ENCODE peak calls at places on chromosome 9, in ten cellular contexts. One of them, this sample, is unnamed.

GRCh38 chr9:85223506-85224108 is 518.1 kb downstream of the AGTPBP1 start:
- DNase-seq in colonic mucosa: no peak
- DNase-seq in lower lobe of right lung: no peak
- DNase-seq in stomach: no peak
- DNase-seq in CD8-positive, alpha-beta T cell: no peak
- DNase-seq in cardiac muscle cell: no peak
- DNase-seq in brain microvascular endothelial cell: no peak
- DNase-seq in GM23338: no peak
- DNase-seq in left ventricle myocardium inferior: no peak
- DNase-seq in heart left ventricle: no peak
- DNase-seq in this sample: no peak

GRCh38 chr9:82957526-82958379 is 105.2 kb downstream of the RASEF start:
- DNase-seq in CD8-positive, alpha-beta T cell: no peak
- DNase-seq in GM23338: no peak
- DNase-seq in colonic mucosa: no peak
- DNase-seq in heart left ventricle: no peak
- DNase-seq in cardiac muscle cell: no peak
- DNase-seq in stomach: no peak
- DNase-seq in left ventricle myocardium inferior: no peak
- DNase-seq in brain microvascular endothelial cell: no peak
- DNase-seq in lower lobe of right lung: no peak
- DNase-seq in this sample: no peak

GRCh38 chr9:134040176-134040565 is 14.9 kb downstream of the BRD3OS start:
- DNase-seq in lower lobe of right lung: no peak
- DNase-seq in GM23338: no peak
- DNase-seq in stomach: no peak
- DNase-seq in colonic mucosa: no peak
- DNase-seq in brain microvascular endothelial cell: no peak
- DNase-seq in heart left ventricle: no peak
- DNase-seq in cardiac muscle cell: no peak
- DNase-seq in CD8-positive, alpha-beta T cell: no peak
- DNase-seq in left ventricle myocardium inferior: no peak
- DNase-seq in this sample: no peak

GRCh38 chr9:134995792-134996120 is 78.0 kb upstream of the FCN1 start:
- DNase-seq in left ventricle myocardium inferior: no peak
- DNase-seq in cardiac muscle cell: no peak
- DNase-seq in stomach: no peak
- DNase-seq in GM23338: no peak
- DNase-seq in CD8-positive, alpha-beta T cell: no peak
- DNase-seq in colonic mucosa: no peak
- DNase-seq in heart left ventricle: no peak
- DNase-seq in lower lobe of right lung: no peak
- DNase-seq in brain microvascular endothelial cell: no peak
- DNase-seq in this sample: no peak

GRCh38 chr9:87898151-87898550 is 15.5 kb downstream of the SPATA31E1 start:
- DNase-seq in colonic mucosa: no peak
- DNase-seq in CD8-positive, alpha-beta T cell: no peak
- DNase-seq in lower lobe of right lung: no peak
- DNase-seq in cardiac muscle cell: no peak
- DNase-seq in GM23338: no peak
- DNase-seq in heart left ventricle: no peak
- DNase-seq in brain microvascular endothelial cell: no peak
- DNase-seq in left ventricle myocardium inferior: no peak
- DNase-seq in stomach: no peak
- DNase-seq in this sample: no peak

GRCh38 chr9:131697097-131697496 is 42.8 kb downstream of the RAPGEF1 start:
- DNase-seq in lower lobe of right lung: no peak
- DNase-seq in GM23338: peak
- DNase-seq in cardiac muscle cell: peak
- DNase-seq in stomach: peak
- DNase-seq in brain microvascular endothelial cell: no peak
- DNase-seq in colonic mucosa: no peak
- DNase-seq in CD8-positive, alpha-beta T cell: no peak
- DNase-seq in left ventricle myocardium inferior: peak
- DNase-seq in heart left ventricle: peak
- DNase-seq in this sample: peak

GRCh38 chr9:2338770-2339169 is 282.8 kb upstream of the VLDLR start:
- DNase-seq in GM23338: no peak
- DNase-seq in colonic mucosa: no peak
- DNase-seq in CD8-positive, alpha-beta T cell: no peak
- DNase-seq in stomach: no peak
- DNase-seq in lower lobe of right lung: no peak
- DNase-seq in heart left ventricle: no peak
- DNase-seq in left ventricle myocardium inferior: no peak
- DNase-seq in brain microvascular endothelial cell: no peak
- DNase-seq in cardiac muscle cell: no peak
- DNase-seq in this sample: no peak

GRCh38 chr9:75930766-75931311 is 40.4 kb downstream of the PCSK5 start:
- DNase-seq in colonic mucosa: no peak
- DNase-seq in heart left ventricle: no peak
- DNase-seq in cardiac muscle cell: peak
- DNase-seq in GM23338: no peak
- DNase-seq in CD8-positive, alpha-beta T cell: no peak
- DNase-seq in stomach: no peak
- DNase-seq in left ventricle myocardium inferior: no peak
- DNase-seq in lower lobe of right lung: peak
- DNase-seq in brain microvascular endothelial cell: no peak
- DNase-seq in this sample: no peak

GRCh38 chr9:17018540-17019196 is 116.2 kb upstream of the CNTLN start:
- DNase-seq in brain microvascular endothelial cell: no peak
- DNase-seq in CD8-positive, alpha-beta T cell: no peak
- DNase-seq in stomach: no peak
- DNase-seq in lower lobe of right lung: no peak
- DNase-seq in left ventricle myocardium inferior: no peak
- DNase-seq in GM23338: no peak
- DNase-seq in cardiac muscle cell: no peak
- DNase-seq in heart left ventricle: no peak
- DNase-seq in colonic mucosa: no peak
- DNase-seq in this sample: no peak

GRCh38 chr9:106420511-106420944 is 442.4 kb upstream of the ZNF462 start:
- DNase-seq in lower lobe of right lung: no peak
- DNase-seq in stomach: no peak
- DNase-seq in CD8-positive, alpha-beta T cell: no peak
- DNase-seq in cardiac muscle cell: peak
- DNase-seq in heart left ventricle: no peak
- DNase-seq in GM23338: no peak
- DNase-seq in colonic mucosa: no peak
- DNase-seq in brain microvascular endothelial cell: peak
- DNase-seq in left ventricle myocardium inferior: no peak
- DNase-seq in this sample: no peak

GRCh38 chr9:6628714-6629113 is 16.8 kb downstream of the GLDC start:
- DNase-seq in colonic mucosa: no peak
- DNase-seq in heart left ventricle: no peak
- DNase-seq in GM23338: no peak
- DNase-seq in brain microvascular endothelial cell: no peak
- DNase-seq in CD8-positive, alpha-beta T cell: no peak
- DNase-seq in stomach: no peak
- DNase-seq in cardiac muscle cell: no peak
- DNase-seq in left ventricle myocardium inferior: no peak
- DNase-seq in lower lobe of right lung: no peak
- DNase-seq in this sample: no peak

GRCh38 chr9:134681061-134681661 is 39.6 kb downstream of the COL5A1 start:
- DNase-seq in GM23338: no peak
- DNase-seq in CD8-positive, alpha-beta T cell: no peak
- DNase-seq in heart left ventricle: no peak
- DNase-seq in cardiac muscle cell: no peak
- DNase-seq in colonic mucosa: no peak
- DNase-seq in stomach: no peak
- DNase-seq in lower lobe of right lung: no peak
- DNase-seq in brain microvascular endothelial cell: peak
- DNase-seq in left ventricle myocardium inferior: no peak
- DNase-seq in this sample: no peak

DNA sequence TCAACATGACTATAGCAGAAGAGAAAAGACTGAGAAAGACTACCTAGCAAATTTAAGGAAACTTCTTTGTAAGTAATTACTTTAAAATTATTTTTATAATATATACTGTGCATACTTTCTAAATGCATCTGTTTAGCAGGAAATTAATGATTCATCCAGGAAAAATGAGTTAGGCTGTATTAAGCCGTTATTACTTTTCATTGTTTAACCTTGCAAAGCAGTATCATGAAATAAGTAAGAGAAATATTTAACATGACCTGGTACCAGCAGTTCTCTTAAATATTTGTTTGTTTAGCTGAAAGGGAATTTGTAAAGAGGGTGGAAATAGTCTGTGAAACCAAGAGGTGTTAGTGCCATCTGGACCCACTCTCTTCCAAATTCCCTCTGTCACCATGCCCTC is 175.0 kb downstream of the GNAQ start:
- DNase-seq in lower lobe of right lung: no peak
- DNase-seq in cardiac muscle cell: no peak
- DNase-seq in brain microvascular endothelial cell: no peak
- DNase-seq in left ventricle myocardium inferior: no peak
- DNase-seq in heart left ventricle: no peak
- DNase-seq in colonic mucosa: no peak
- DNase-seq in GM23338: no peak
- DNase-seq in CD8-positive, alpha-beta T cell: no peak
- DNase-seq in stomach: no peak
- DNase-seq in this sample: no peak
- H3K27ac ChIP-seq in lower lobe of right lung: no peak
- H3K27ac ChIP-seq in cardiac muscle cell: peak
- H3K27ac ChIP-seq in brain microvascular endothelial cell: no peak
- H3K27ac ChIP-seq in left ventricle myocardium inferior: no peak
- H3K27ac ChIP-seq in heart left ventricle: no peak
- H3K27ac ChIP-seq in colonic mucosa: no peak
- H3K27ac ChIP-seq in GM23338: no peak
- H3K27ac ChIP-seq in CD8-positive, alpha-beta T cell: no peak
- H3K27ac ChIP-seq in stomach: no peak
- H3K27ac ChIP-seq in this sample: no peak

DNA sequence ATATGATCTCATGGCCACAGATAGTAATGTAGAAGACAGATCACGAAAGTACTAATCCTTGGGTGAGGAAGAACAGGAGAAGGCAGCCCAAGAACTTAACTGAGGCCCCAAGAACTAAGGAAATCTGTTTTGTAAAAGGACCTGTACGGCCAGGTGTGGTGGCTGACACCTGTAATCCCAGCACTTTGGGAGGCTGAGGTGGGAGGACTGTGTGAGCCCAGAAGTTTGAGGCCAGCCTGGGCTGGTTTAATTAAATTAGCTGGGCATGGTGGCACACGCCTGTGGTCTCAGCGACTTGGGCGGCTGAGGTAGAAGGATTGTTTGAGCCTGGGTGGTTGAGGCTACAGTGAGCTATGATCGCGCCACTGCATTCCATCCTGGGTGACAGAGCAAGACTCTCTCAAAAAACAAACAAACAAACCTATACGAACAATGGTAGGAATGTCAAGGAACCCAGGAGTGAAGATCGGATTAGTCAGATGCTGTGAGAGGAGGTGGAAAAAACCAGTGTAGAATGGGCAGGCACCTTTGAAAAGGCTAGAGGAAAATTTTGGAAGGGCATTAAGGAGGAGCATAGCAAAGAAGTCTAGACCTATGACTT is 283.8 kb upstream of the DMRT1 start:
- DNase-seq in cardiac muscle cell: no peak
- DNase-seq in colonic mucosa: no peak
- DNase-seq in heart left ventricle: no peak
- DNase-seq in lower lobe of right lung: no peak
- DNase-seq in brain microvascular endothelial cell: no peak
- DNase-seq in left ventricle myocardium inferior: no peak
- DNase-seq in GM23338: peak
- DNase-seq in CD8-positive, alpha-beta T cell: no peak
- DNase-seq in stomach: no peak
- DNase-seq in this sample: no peak
- H3K27ac ChIP-seq in cardiac muscle cell: no peak
- H3K27ac ChIP-seq in colonic mucosa: no peak
- H3K27ac ChIP-seq in heart left ventricle: no peak
- H3K27ac ChIP-seq in lower lobe of right lung: no peak
- H3K27ac ChIP-seq in brain microvascular endothelial cell: no peak
- H3K27ac ChIP-seq in left ventricle myocardium inferior: no peak
- H3K27ac ChIP-seq in GM23338: no peak
- H3K27ac ChIP-seq in CD8-positive, alpha-beta T cell: no peak
- H3K27ac ChIP-seq in stomach: no peak
- H3K27ac ChIP-seq in this sample: no peak

GRCh38 chr9:136808075-136808780 is 480 bp downstream of the RABL6 start:
- DNase-seq in lower lobe of right lung: peak
- DNase-seq in CD8-positive, alpha-beta T cell: peak
- DNase-seq in stomach: peak
- DNase-seq in heart left ventricle: no peak
- DNase-seq in brain microvascular endothelial cell: no peak
- DNase-seq in cardiac muscle cell: peak
- DNase-seq in GM23338: no peak
- DNase-seq in colonic mucosa: peak
- DNase-seq in left ventricle myocardium inferior: peak
- DNase-seq in this sample: no peak
- H3K27ac ChIP-seq in lower lobe of right lung: peak
- H3K27ac ChIP-seq in CD8-positive, alpha-beta T cell: peak
- H3K27ac ChIP-seq in stomach: peak
- H3K27ac ChIP-seq in heart left ventricle: peak
- H3K27ac ChIP-seq in brain microvascular endothelial cell: peak
- H3K27ac ChIP-seq in cardiac muscle cell: peak
- H3K27ac ChIP-seq in GM23338: no peak
- H3K27ac ChIP-seq in colonic mucosa: peak
- H3K27ac ChIP-seq in left ventricle myocardium inferior: peak
- H3K27ac ChIP-seq in this sample: peak

GRCh38 chr9:98977813-98978212 is 34.1 kb downstream of the COL15A1 start:
- DNase-seq in lower lobe of right lung: no peak
- DNase-seq in stomach: no peak
- DNase-seq in brain microvascular endothelial cell: no peak
- DNase-seq in left ventricle myocardium inferior: no peak
- DNase-seq in colonic mucosa: no peak
- DNase-seq in cardiac muscle cell: no peak
- DNase-seq in heart left ventricle: no peak
- DNase-seq in CD8-positive, alpha-beta T cell: no peak
- DNase-seq in GM23338: no peak
- DNase-seq in this sample: no peak
- H3K27ac ChIP-seq in lower lobe of right lung: no peak
- H3K27ac ChIP-seq in stomach: peak
- H3K27ac ChIP-seq in brain microvascular endothelial cell: no peak
- H3K27ac ChIP-seq in left ventricle myocardium inferior: peak
- H3K27ac ChIP-seq in colonic mucosa: no peak
- H3K27ac ChIP-seq in cardiac muscle cell: no peak
- H3K27ac ChIP-seq in heart left ventricle: peak
- H3K27ac ChIP-seq in CD8-positive, alpha-beta T cell: no peak
- H3K27ac ChIP-seq in GM23338: no peak
- H3K27ac ChIP-seq in this sample: no peak

GRCh38 chr9:94907246-94907936 is 180.9 kb downstream of the AOPEP start:
- DNase-seq in stomach: no peak
- DNase-seq in colonic mucosa: no peak
- DNase-seq in CD8-positive, alpha-beta T cell: no peak
- DNase-seq in cardiac muscle cell: peak
- DNase-seq in heart left ventricle: no peak
- DNase-seq in lower lobe of right lung: no peak
- DNase-seq in GM23338: peak
- DNase-seq in brain microvascular endothelial cell: no peak
- DNase-seq in left ventricle myocardium inferior: no peak
- DNase-seq in this sample: no peak
- H3K27ac ChIP-seq in stomach: peak
- H3K27ac ChIP-seq in colonic mucosa: no peak
- H3K27ac ChIP-seq in CD8-positive, alpha-beta T cell: no peak
- H3K27ac ChIP-seq in cardiac muscle cell: peak
- H3K27ac ChIP-seq in heart left ventricle: peak
- H3K27ac ChIP-seq in lower lobe of right lung: peak
- H3K27ac ChIP-seq in GM23338: no peak
- H3K27ac ChIP-seq in brain microvascular endothelial cell: no peak
- H3K27ac ChIP-seq in left ventricle myocardium inferior: peak
- H3K27ac ChIP-seq in this sample: peak